ENCODE peak calls at places on chromosomes 16 and 17, in eight cellular contexts. O is AG09309, H is coronary artery, N is GM12878, T is cardiac muscle cell, Y is fibroblast of lung, P is IMR-90, V is hepatocyte. L is an unnamed sample.

GRCh38 chr17:14156689-14157088 is 80.0 kb downstream of the CDRT15 start:
- DNase-seq in O (peak), H (no peak), N (no peak), T (peak), Y (peak), P (peak), V (peak), L (peak)

GRCh38 chr17:33284022-33284421 is 9.1 kb downstream of the ASIC2 start:
- DNase-seq in O (no peak), H (no peak), N (no peak), T (peak), Y (peak), P (peak), V (peak), L (peak)

GRCh38 chr17:17073627-17074521 is 31.6 kb downstream of the MPRIP start:
- DNase-seq in O (no peak), H (no peak), N (no peak), T (no peak), Y (peak), P (peak), V (no peak), L (peak)

GRCh38 chr17:60161598-60162330 is 12.0 kb downstream of the CA4 start:
- DNase-seq in O (no peak), H (no peak), N (no peak), T (no peak), Y (no peak), P (no peak), V (peak), L (no peak)

GRCh38 chr16:53456625-53457024 is 22.4 kb downstream of the RBL2 start:
- DNase-seq in O (no peak), H (no peak), N (no peak), T (no peak), Y (no peak), P (no peak), V (no peak), L (no peak)

GRCh38 chr16:53022374-53022773 is 30.3 kb downstream of the CHD9NB start:
- DNase-seq in O (no peak), H (no peak), N (no peak), T (peak), Y (peak), P (peak), V (peak), L (peak)

GRCh38 chr17:53106886-53107285 is 715.8 kb upstream of the KIF2B start:
- DNase-seq in O (no peak), H (no peak), N (no peak), T (no peak), Y (no peak), P (no peak), V (no peak), L (no peak)

GRCh38 chr16:89256651-89257254 is 39.2 kb downstream of the ZNF778 start:
- DNase-seq in O (no peak), H (no peak), N (no peak), T (peak), Y (peak), P (peak), V (peak), L (peak)

GRCh38 chr17:80071116-80071980 is 30.0 kb upstream of the GAA start:
- DNase-seq in O (no peak), H (peak), N (no peak), T (peak), Y (peak), P (peak), V (no peak), L (peak)

GRCh38 chr17:16872836-16873653 is 98.9 kb downstream of the TNFRSF13B start:
- DNase-seq in O (no peak), H (peak), N (no peak), T (peak), Y (no peak), P (no peak), V (peak), L (peak)

GRCh38 chr17:7281953-7282751 is 634 bp downstream of the SLC2A4 start:
- DNase-seq in O (no peak), H (no peak), N (no peak), T (no peak), Y (no peak), P (no peak), V (peak), L (no peak)

GRCh38 chr17:79907855-79908254 is 68.6 kb upstream of the CBX4 start:
- DNase-seq in O (no peak), H (no peak), N (no peak), T (peak), Y (no peak), P (peak), V (peak), L (peak)

GRCh38 chr17:59378621-59379194 is 47.3 kb downstream of the YPEL2 start:
- DNase-seq in O (peak), H (no peak), N (no peak), T (peak), Y (peak), P (peak), V (no peak), L (peak)

GRCh38 chr16:11757671-11758545 is 15.3 kb upstream of the TXNDC11 start:
- DNase-seq in O (no peak), H (no peak), N (no peak), T (peak), Y (peak), P (peak), V (peak), L (no peak)

GRCh38 chr16:55009581-55009980 is 78.9 kb downstream of the IRX5 start:
- DNase-seq in O (no peak), H (peak), N (no peak), T (no peak), Y (no peak), P (no peak), V (no peak), L (no peak)

GRCh38 chr17:34650361-34650760 is 71.0 kb downstream of the TMEM132E start:
- DNase-seq in O (no peak), H (no peak), N (no peak), T (no peak), Y (no peak), P (no peak), V (no peak), L (no peak)

DNA sequence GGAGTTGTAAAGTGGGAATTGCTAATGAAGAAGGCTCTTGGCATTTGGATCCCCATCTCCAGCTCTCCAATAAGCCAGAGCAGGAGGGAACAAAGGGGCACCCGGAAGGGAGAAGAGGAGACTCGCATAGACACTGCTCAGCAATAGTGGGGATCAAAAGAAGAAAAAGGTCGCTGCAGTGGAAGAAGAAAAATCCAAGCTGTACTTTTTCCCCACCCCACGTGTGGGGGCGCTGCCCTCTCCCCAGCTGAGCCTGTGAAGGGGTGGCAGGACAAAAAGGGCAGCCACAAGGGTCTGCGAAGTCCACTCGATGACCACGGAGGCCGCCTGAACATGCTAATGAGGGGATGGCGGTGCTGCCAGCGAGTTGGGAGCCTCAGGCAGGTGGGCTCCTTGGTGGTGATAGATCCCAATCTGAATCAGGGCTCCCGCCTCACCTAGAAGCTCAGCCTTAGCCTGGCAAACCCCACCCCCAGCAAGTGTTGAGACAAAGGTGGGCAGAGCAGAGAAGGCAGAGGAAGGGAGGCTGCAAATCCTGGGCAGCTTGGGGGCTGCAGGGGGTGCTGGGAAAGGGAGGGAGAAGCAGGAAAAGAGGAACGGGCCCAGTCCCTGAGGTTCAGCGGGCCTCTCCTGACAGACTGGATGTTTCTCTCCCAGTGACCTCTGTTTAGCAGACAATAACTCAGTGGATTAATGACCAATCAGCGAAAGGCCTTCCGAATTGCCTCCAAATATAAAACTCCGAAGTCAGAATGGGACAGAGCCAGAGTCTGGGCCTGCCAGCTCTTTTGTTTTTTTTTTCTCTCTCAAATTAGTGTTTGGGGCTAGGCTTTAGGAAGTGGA is 14.9 kb upstream of the HOXB2 start:
- DNase-seq in O (no peak), H (no peak), N (no peak), T (no peak), Y (no peak), P (no peak), V (no peak), L (no peak)
- TF ChIP-seq CTCF in O (no peak), H (no peak), N (no peak), T (no peak), Y (peak), P (peak), V (no peak), L (no peak)

GRCh38 chr17:58324409-58325288 is 3.9 kb downstream of the TSPOAP1 start:
- DNase-seq in O (no peak), H (no peak), N (no peak), T (peak), Y (peak), P (peak), V (peak), L (no peak)

GRCh38 chr17:58321571-58322525 is 6.7 kb downstream of the TSPOAP1 start:
- DNase-seq in O (no peak), H (no peak), N (no peak), T (no peak), Y (no peak), P (no peak), V (no peak), L (no peak)

GRCh38 chr17:58325289-58325726 is 3.3 kb downstream of the TSPOAP1 start:
- DNase-seq in O (no peak), H (no peak), N (no peak), T (no peak), Y (no peak), P (no peak), V (peak), L (no peak)

GRCh38 chr17:58322581-58323419 is 5.8 kb downstream of the TSPOAP1 start:
- DNase-seq in O (no peak), H (no peak), N (no peak), T (no peak), Y (no peak), P (no peak), V (no peak), L (no peak)

GRCh38 chr17:58323420-58324408 is 4.9 kb downstream of the TSPOAP1 start:
- DNase-seq in O (no peak), H (no peak), N (no peak), T (no peak), Y (no peak), P (no peak), V (no peak), L (no peak)
- H3K4me3 ChIP-seq in O (no peak), H (peak), N (no peak), T (peak), Y (peak), P (peak), V (peak), L (peak)

GRCh38 chr17:42743595-42744282 is 1.1 kb downstream of the EZH1 start:
- DNase-seq in O (no peak), H (no peak), N (no peak), T (no peak), Y (no peak), P (no peak), V (no peak), L (no peak)
- TF ChIP-seq CTCF in O (no peak), H (no peak), N (no peak), T (peak), Y (peak), P (peak), V (peak), L (peak)

GRCh38 chr16:56609463-56609921 is 1.1 kb downstream of the MT2A start:
- DNase-seq in O (peak), H (no peak), N (peak), T (peak), Y (peak), P (peak), V (peak), L (peak)
- H3K4me3 ChIP-seq in O (peak), H (peak), N (peak), T (no peak), Y (peak), P (peak), V (peak), L (peak)

GRCh38 chr16:74101390-74101789 is 195.2 kb upstream of the PSMD7 start:
- DNase-seq in O (no peak), H (no peak), N (no peak), T (no peak), Y (no peak), P (no peak), V (no peak), L (no peak)
- TF ChIP-seq CTCF in O (no peak), H (no peak), N (no peak), T (no peak), Y (no peak), P (no peak), V (no peak), L (no peak)

GRCh38 chr16:20001856-20002707 is 71.6 kb downstream of the GPR139 start:
- DNase-seq in O (no peak), H (no peak), N (no peak), T (no peak), Y (no peak), P (no peak), V (no peak), L (no peak)
- H3K4me3 ChIP-seq in O (no peak), H (no peak), N (no peak), T (no peak), Y (no peak), P (no peak), V (no peak), L (no peak)

GRCh38 chr16:56268799-56269198 is 77.5 kb downstream of the GNAO1 start:
- DNase-seq in O (no peak), H (no peak), N (no peak), T (no peak), Y (no peak), P (no peak), V (no peak), L (no peak)

GRCh38 chr16:56269276-56269675 is 78.0 kb downstream of the GNAO1 start:
- DNase-seq in O (no peak), H (no peak), N (no peak), T (no peak), Y (no peak), P (no peak), V (no peak), L (no peak)

GRCh38 chr16:56270828-56271227 is 79.5 kb downstream of the GNAO1 start:
- DNase-seq in O (no peak), H (no peak), N (no peak), T (no peak), Y (no peak), P (no peak), V (no peak), L (no peak)

GRCh38 chr16:56267888-56268287 is 76.6 kb downstream of the GNAO1 start:
- DNase-seq in O (no peak), H (no peak), N (no peak), T (no peak), Y (no peak), P (no peak), V (no peak), L (no peak)

DNA sequence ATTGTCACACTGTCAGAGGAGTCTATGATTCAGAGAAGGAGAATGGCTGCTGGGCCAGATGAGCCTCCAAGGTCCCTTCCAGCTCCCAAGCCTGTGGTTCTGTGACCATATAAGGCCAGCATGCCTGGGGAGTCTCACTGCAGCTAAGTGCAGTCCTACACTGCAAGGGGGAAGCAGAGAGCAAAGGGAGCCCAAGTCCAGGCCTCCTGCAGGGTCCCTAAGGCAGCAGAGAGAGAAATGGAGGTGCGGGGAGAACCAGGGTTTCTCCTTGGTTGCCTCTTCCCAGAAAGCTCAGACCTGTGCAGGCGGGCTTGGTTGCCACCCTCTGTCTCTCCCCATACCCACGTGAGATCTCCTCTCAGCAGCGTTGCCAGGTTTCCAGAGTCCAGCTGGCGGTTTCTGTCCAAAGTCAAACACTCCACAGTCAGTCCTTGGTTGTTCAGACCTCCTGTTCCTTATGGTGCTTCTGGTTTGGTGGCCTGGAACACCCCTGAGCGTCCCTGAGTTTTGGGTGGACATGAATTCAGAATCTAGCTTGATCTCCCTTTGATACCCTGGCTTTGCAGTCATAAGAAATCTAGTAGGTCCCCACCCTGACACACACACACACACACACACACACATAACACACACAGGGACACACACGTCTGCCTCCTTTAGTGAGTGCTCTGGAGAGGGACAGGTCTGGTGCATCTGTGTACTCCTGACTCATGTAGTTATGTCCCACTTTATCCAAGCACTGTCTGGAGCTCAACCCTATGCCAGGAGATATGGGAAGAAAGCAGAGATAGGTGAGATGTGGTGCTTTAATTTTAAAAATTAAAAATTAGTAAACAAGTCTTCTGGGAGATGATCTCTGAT is 78.8 kb downstream of the GNAO1 start:
- DNase-seq in O (peak), H (no peak), N (no peak), T (peak), Y (peak), P (peak), V (peak), L (no peak)
- TF ChIP-seq CTCF in O (peak), H (no peak), N (no peak), T (peak), Y (no peak), P (peak), V (peak), L (peak)

L was measured in foreskin fibroblast.